ENCODE peak calls at places on chromosomes 4 and X, in six cellular contexts. G is trophoblast cell, M is IMR-90, I is mesenchymal stem cell, K is neuronal stem cell, U is H1. S is an unnamed sample.

GRCh38 chr4:141027421-141027820 is 105.8 kb downstream of the RNF150 start:
- DNase-seq in K (no peak), M (peak), U (no peak), G (no peak), I (peak), S (no peak)

GRCh38 chr4:54913751-54914526 is 211.5 kb downstream of the KDR start:
- DNase-seq in G (no peak), U (no peak), I (peak), K (no peak), M (no peak), S (no peak)

GRCh38 chr4:11421116-11421515 is 7.6 kb downstream of the HS3ST1 start:
- DNase-seq in U (no peak), K (no peak), I (peak), M (no peak), G (no peak), S (no peak)

GRCh38 chrX:42020225-42020624 is 96.9 kb upstream of the CASK start:
- DNase-seq in I (no peak), U (no peak), G (no peak), K (no peak), M (no peak), S (no peak)

GRCh38 chr4:126223784-126224407 is 909.1 kb downstream of the FAT4 start:
- DNase-seq in U (no peak), I (peak), G (no peak), M (peak), K (no peak), S (no peak)

GRCh38 chr4:75327804-75328512 is 186.2 kb downstream of the RCHY1 start:
- DNase-seq in I (peak), M (no peak), G (no peak), K (no peak), U (no peak), S (no peak)

GRCh38 chr4:3449574-3450534 is 8.1 kb downstream of the HGFAC start:
- DNase-seq in U (no peak), M (no peak), G (no peak), K (no peak), I (no peak), S (no peak)

GRCh38 chrX:83759872-83760271 is 101.1 kb upstream of the CYLC1 start:
- DNase-seq in G (no peak), K (peak), M (peak), I (no peak), U (no peak), S (no peak)

GRCh38 chr4:54255881-54256280 is 26.8 kb downstream of the PDGFRA start:
- DNase-seq in M (peak), K (no peak), I (peak), G (peak), U (no peak), S (no peak)

GRCh38 chr4:186688150-186688943 is 35.3 kb downstream of the FAT1 start:
- DNase-seq in I (no peak), U (peak), G (no peak), M (no peak), K (no peak), S (peak)

GRCh38 chrX:30161043-30161442 is 54.3 kb upstream of the MAGEB2 start:
- DNase-seq in U (no peak), G (no peak), I (no peak), M (peak), K (no peak), S (no peak)

GRCh38 chrX:140274761-140275525 is 229.9 kb downstream of the SOX3 start:
- DNase-seq in K (peak), G (no peak), M (peak), U (no peak), I (peak), S (peak)

GRCh38 chrX:117305168-117305766 is 811.3 kb downstream of the KLHL13 start:
- DNase-seq in K (no peak), I (no peak), M (no peak), G (no peak), U (no peak), S (no peak)

GRCh38 chr4:150447356-150447755 is 134.6 kb upstream of the MAB21L2 start:
- DNase-seq in I (no peak), U (no peak), K (no peak), M (no peak), G (no peak), S (no peak)

GRCh38 chrX:133726642-133727041 is 258.8 kb downstream of the GPC3 start:
- DNase-seq in G (no peak), M (no peak), K (no peak), U (no peak), I (no peak), S (no peak)

GRCh38 chrX:123924181-123924580 is 37.3 kb upstream of the STAG2 start:
- DNase-seq in I (no peak), M (no peak), G (no peak), K (no peak), U (no peak), S (peak)

GRCh38 chr4:87011340-87012034 is 76.7 kb downstream of the AFF1 start:
- DNase-seq in G (peak), K (no peak), I (peak), U (no peak), M (peak), S (no peak)

GRCh38 chr4:6617246-6617645 is 23.2 kb upstream of the MRFAP1 start:
- DNase-seq in U (no peak), K (no peak), G (no peak), M (no peak), I (no peak), S (no peak)

GRCh38 chrX:53685711-53686110 is 808 bp downstream of the HUWE1 start:
- DNase-seq in M (peak), U (no peak), I (no peak), G (no peak), K (no peak), S (no peak)

GRCh38 chr4:65046496-65047101 is 623.7 kb downstream of the EPHA5 start:
- DNase-seq in K (no peak), M (no peak), I (peak), U (no peak), G (no peak), S (no peak)

GRCh38 chrX:124502144-124502543 is 155.8 kb downstream of the SH2D1A start:
- DNase-seq in G (no peak), I (no peak), U (no peak), M (no peak), K (no peak), S (no peak)

GRCh38 chr4:27100713-27101112 is 240.1 kb downstream of the STIM2 start:
- DNase-seq in K (no peak), G (peak), I (no peak), U (no peak), M (no peak), S (no peak)

GRCh38 chrX:39755152-39756032 is 342.4 kb downstream of the BCOR start:
- DNase-seq in U (no peak), G (peak), M (peak), K (peak), I (peak), S (peak)

GRCh38 chr4:687048-687974 is 1.6 kb downstream of the SLC49A3 start:
- DNase-seq in G (peak), I (peak), U (no peak), M (peak), K (no peak), S (peak)

GRCh38 chrX:38664285-38664684 is 102.9 kb downstream of the TSPAN7 start:
- DNase-seq in G (no peak), M (peak), K (peak), I (peak), U (no peak), S (no peak)

GRCh38 chr4:77327151-77327550 is 170.1 kb downstream of the CCNG2 start:
- DNase-seq in G (no peak), I (no peak), K (no peak), M (no peak), U (no peak), S (no peak)

GRCh38 chrX:69024931-69025330 is 140.3 kb downstream of the PJA1 start:
- DNase-seq in K (no peak), I (peak), G (peak), U (no peak), M (peak), S (peak)

GRCh38 chr4:84531689-84532088 is 32.6 kb upstream of the NKX6-1 start:
- DNase-seq in K (no peak), G (peak), U (no peak), I (no peak), M (no peak), S (no peak)

GRCh38 chr4:57614533-57614932 is 504.3 kb upstream of the IGFBP7 start:
- DNase-seq in K (no peak), G (no peak), I (no peak), M (no peak), U (no peak), S (no peak)

GRCh38 chr4:2785613-2786012 is 7.3 kb upstream of the SH3BP2 start:
- DNase-seq in I (peak), G (no peak), K (no peak), U (no peak), M (no peak), S (no peak)

GRCh38 chr4:188372051-188372450 is 232.8 kb downstream of the TRIML1 start:
- DNase-seq in G (no peak), U (no peak), I (peak), K (no peak), M (peak), S (no peak)
- H4K91ac ChIP-seq in G (no peak), U (no peak), I (no peak), K (no peak), M (no peak), S (no peak)

GRCh38 chr4:146098397-146098796 is 77.1 kb upstream of the LSM6 start:
- DNase-seq in G (no peak), K (no peak), M (no peak), U (no peak), I (no peak), S (no peak)
- H3K9ac ChIP-seq in G (no peak), K (no peak), M (no peak), U (no peak), I (no peak), S (no peak)

DNA sequence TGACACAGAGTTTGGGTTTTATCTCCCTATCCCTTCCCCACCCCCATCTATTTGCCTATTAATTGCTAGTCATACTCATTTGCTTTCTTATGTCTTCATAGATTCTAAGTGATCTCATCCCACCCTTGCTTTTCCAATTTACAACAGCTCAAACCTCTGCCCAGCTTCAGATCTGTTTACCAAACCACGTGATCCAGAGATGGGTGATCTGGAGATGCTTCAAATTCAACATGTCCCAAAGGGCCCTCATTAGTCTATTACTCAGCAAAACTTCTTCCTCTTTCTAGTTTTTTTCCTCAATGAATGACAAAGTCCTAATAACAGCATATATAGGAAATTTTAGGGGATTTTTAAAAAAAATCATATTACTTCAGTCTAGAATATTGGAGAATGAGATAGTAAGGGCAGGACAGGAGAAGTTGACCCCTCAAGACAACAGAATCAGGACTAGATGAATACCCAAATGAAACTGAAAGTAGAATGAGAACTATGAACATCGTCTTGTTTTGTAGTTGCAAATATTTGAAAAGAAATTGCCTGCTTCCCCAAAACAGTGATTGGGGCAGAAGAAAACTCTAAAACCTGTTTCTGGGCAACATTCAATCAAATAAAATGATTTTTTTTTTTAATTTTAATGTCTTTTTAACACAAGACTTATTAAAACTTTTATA is 127.1 kb downstream of the CFAP299 start:
- DNase-seq in G (no peak), U (no peak), M (no peak), K (no peak), I (peak), S (no peak)
- H3K4me2 ChIP-seq in G (no peak), U (no peak), M (peak), K (no peak), I (no peak), S (no peak)

DNA sequence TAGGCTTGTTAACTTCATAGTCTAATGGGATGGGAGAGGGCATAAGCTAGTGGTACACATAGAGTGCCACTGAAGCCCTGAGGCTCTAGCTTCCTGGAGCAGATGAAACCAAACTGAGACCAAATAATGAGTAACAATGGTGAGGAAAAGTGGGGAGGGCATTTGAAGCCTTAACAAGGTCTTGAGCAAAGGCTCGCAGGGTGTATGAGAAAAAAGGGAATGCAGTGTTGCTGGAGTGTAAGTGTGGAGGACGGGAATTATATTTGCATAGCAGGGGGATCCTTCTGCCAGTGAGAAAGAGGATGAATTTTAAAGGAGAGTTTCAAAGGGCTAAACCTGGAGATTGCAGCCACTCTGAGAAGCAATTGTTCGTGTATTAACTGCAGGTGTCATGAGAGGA is 263.1 kb downstream of the ANK2 start:
- DNase-seq in U (no peak), M (no peak), K (no peak), G (no peak), I (no peak), S (no peak)
- H4K91ac ChIP-seq in U (no peak), M (no peak), K (no peak), G (no peak), I (no peak), S (no peak)

GRCh38 chr4:106569151-106570029 is 200.8 kb upstream of the GIMD1 start:
- DNase-seq in I (no peak), U (no peak), G (no peak), K (no peak), M (peak), S (no peak)
- H3K9ac ChIP-seq in I (peak), U (no peak), G (no peak), K (no peak), M (no peak), S (no peak)

DNA sequence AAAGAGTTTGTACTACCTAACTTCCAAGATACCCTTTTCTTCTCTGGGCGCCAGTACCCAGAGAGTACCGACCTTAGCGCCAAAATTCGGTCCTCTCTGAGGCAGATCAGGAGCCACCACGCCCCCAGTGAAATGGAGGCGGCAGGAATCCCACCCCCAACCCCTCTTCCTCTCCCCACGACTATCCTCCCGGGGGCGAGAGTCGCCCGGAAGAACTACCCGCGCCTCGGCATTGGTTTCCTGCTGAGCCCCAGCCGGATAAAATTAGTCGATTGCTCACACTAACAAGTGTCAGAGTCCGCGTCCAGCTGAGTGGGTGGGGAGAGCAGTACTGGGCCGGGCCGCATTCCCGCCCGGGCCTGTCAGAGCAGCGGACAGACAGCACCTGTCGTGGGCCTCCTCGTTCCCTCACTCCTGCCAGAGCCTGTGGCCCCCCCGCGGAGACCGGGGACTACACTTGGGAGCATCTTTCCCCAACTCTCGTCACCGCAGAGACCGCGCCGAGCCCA is 78.7 kb downstream of the RLIM start:
- DNase-seq in I (peak), G (peak), U (peak), K (no peak), M (peak), S (peak)
- H3K4me2 ChIP-seq in I (peak), G (peak), U (peak), K (peak), M (peak), S (peak)

DNA sequence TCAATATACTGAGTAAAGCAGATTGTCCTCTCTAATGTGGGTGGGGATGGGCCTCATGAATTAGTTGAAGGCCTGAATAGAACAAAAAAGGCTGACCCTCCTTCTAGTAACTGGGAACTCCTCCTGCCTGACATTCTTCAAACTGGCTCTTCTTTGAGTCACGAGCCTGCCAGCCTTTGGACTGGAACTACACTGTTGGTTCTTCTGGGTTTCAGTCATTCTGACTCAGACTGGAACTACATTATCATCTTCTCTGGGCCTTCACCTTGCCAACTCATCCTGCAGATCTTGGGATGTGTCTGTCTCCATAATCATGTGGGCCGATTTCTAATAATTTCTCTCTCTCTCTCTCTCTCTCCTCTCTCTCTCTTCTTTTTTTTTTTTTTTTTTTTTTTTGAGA is 26.9 kb upstream of the CT47C1 start:
- DNase-seq in M (no peak), K (no peak), G (no peak), I (no peak), U (no peak), S (no peak)
- H4K91ac ChIP-seq in M (no peak), K (no peak), G (no peak), I (no peak), U (no peak), S (no peak)

S was measured in H9.